ENCODE peak calls at places on chromosome 2, in eight cellular contexts. J, C, R, B, X, O, G and L are unnamed samples.

GRCh38 chr2:205848601-205849000 is 166.3 kb downstream of the NRP2 start:
- DNase-seq in J (no peak), C (no peak), R (no peak), B (peak), X (no peak), O (no peak), G (no peak), L (no peak)

GRCh38 chr2:146701183-146701582 is 1143.6 kb upstream of the ACVR2A start:
- DNase-seq in J (no peak), C (no peak), R (no peak), B (peak), X (no peak), O (no peak), G (no peak), L (no peak)

GRCh38 chr2:134648547-134648946 is 70.3 kb downstream of the TMEM163 start:
- DNase-seq in J (no peak), C (no peak), R (no peak), B (no peak), X (no peak), O (no peak), G (no peak), L (no peak)

GRCh38 chr2:229805559-229805958 is 91.2 kb upstream of the DNER start:
- DNase-seq in J (no peak), C (no peak), R (no peak), B (no peak), X (no peak), O (no peak), G (no peak), L (no peak)

GRCh38 chr2:58569460-58570185 is 328.5 kb upstream of the FANCL start:
- DNase-seq in J (no peak), C (no peak), R (no peak), B (no peak), X (no peak), O (no peak), G (no peak), L (no peak)

GRCh38 chr2:240831594-240832204 is 11.7 kb upstream of the KIF1A start:
- DNase-seq in J (no peak), C (no peak), R (peak), B (no peak), X (no peak), O (no peak), G (no peak), L (no peak)

GRCh38 chr2:8027387-8027786 is 654.5 kb upstream of the ID2 start:
- DNase-seq in J (no peak), C (no peak), R (no peak), B (no peak), X (no peak), O (no peak), G (no peak), L (no peak)

GRCh38 chr2:55056024-55056521 is 5.8 kb upstream of the RTN4 start:
- DNase-seq in J (no peak), C (no peak), R (no peak), B (peak), X (no peak), O (no peak), G (no peak), L (no peak)

GRCh38 chr2:162821176-162821575 is 17.4 kb downstream of the KCNH7 start:
- DNase-seq in J (no peak), C (no peak), R (no peak), B (peak), X (no peak), O (no peak), G (no peak), L (no peak)

GRCh38 chr2:176484838-176485237 is 215.6 kb downstream of the MTX2 start:
- DNase-seq in J (peak), C (no peak), R (no peak), B (peak), X (no peak), O (no peak), G (peak), L (no peak)

GRCh38 chr2:149410701-149411484 is 80.5 kb downstream of the LYPD6 start:
- DNase-seq in J (no peak), C (no peak), R (no peak), B (no peak), X (no peak), O (no peak), G (no peak), L (no peak)

GRCh38 chr2:43636616-43637015 is 444 bp upstream of the PLEKHH2 start:
- DNase-seq in J (no peak), C (peak), R (no peak), B (no peak), X (no peak), O (no peak), G (no peak), L (peak)

GRCh38 chr2:130841741-130842365 is 5.1 kb downstream of the ARHGEF4 start:
- DNase-seq in J (no peak), C (no peak), R (no peak), B (no peak), X (peak), O (no peak), G (no peak), L (no peak)

GRCh38 chr2:144094408-144095151 is 425.3 kb downstream of the ZEB2 start:
- DNase-seq in J (no peak), C (no peak), R (no peak), B (no peak), X (no peak), O (no peak), G (no peak), L (no peak)

GRCh38 chr2:160703648-160704585 is 210.3 kb upstream of the RBMS1 start:
- DNase-seq in J (no peak), C (no peak), R (no peak), B (no peak), X (no peak), O (no peak), G (no peak), L (peak)

GRCh38 chr2:24632175-24632574 is 141.1 kb downstream of the NCOA1 start:
- DNase-seq in J (no peak), C (no peak), R (no peak), B (no peak), X (no peak), O (no peak), G (no peak), L (no peak)

GRCh38 chr2:119756837-119757236 is 2.9 kb upstream of the PTPN4 start:
- DNase-seq in J (no peak), C (no peak), R (peak), B (peak), X (no peak), O (no peak), G (peak), L (no peak)

GRCh38 chr2:184685999-184686841 is 87.9 kb downstream of the ZNF804A start:
- DNase-seq in J (no peak), C (no peak), R (no peak), B (peak), X (no peak), O (no peak), G (no peak), L (no peak)

GRCh38 chr2:128664499-128664971 is 345.9 kb upstream of the HS6ST1 start:
- DNase-seq in J (no peak), C (no peak), R (no peak), B (no peak), X (no peak), O (no peak), G (no peak), L (no peak)

GRCh38 chr2:171297951-171298350 is 135.8 kb downstream of the METTL8 start:
- DNase-seq in J (no peak), C (no peak), R (no peak), B (peak), X (no peak), O (no peak), G (no peak), L (no peak)

GRCh38 chr2:105308785-105309540 is 20.6 kb downstream of the TGFBRAP1 start:
- DNase-seq in J (no peak), C (no peak), R (no peak), B (no peak), X (no peak), O (no peak), G (no peak), L (no peak)

GRCh38 chr2:51158236-51158635 is 126.3 kb upstream of the NRXN1 start:
- DNase-seq in J (no peak), C (no peak), R (no peak), B (no peak), X (no peak), O (no peak), G (no peak), L (no peak)

GRCh38 chr2:203376173-203376572 is 48.0 kb downstream of the ABI2 start:
- DNase-seq in J (no peak), C (no peak), R (no peak), B (no peak), X (no peak), O (no peak), G (no peak), L (no peak)

GRCh38 chr2:192124576-192124975 is 70.2 kb downstream of the TMEFF2 start:
- DNase-seq in J (no peak), C (no peak), R (no peak), B (no peak), X (no peak), O (no peak), G (no peak), L (no peak)

GRCh38 chr2:216215991-216216390 is 106.8 kb downstream of the XRCC5 start:
- DNase-seq in J (no peak), C (no peak), R (no peak), B (peak), X (no peak), O (no peak), G (peak), L (no peak)

GRCh38 chr2:59167514-59167913 is 926.4 kb upstream of the FANCL start:
- DNase-seq in J (no peak), C (no peak), R (no peak), B (no peak), X (no peak), O (no peak), G (no peak), L (no peak)

GRCh38 chr2:118527571-118527970 is 319.9 kb downstream of the EN1 start:
- DNase-seq in J (no peak), C (no peak), R (no peak), B (no peak), X (no peak), O (no peak), G (no peak), L (no peak)

GRCh38 chr2:227412877-227413276 is 25.1 kb upstream of the SCYGR1 start:
- DNase-seq in J (no peak), C (no peak), R (no peak), B (no peak), X (no peak), O (no peak), G (no peak), L (no peak)

GRCh38 chr2:216477283-216478035 is 21.2 kb upstream of the RPL37A start:
- DNase-seq in J (no peak), C (no peak), R (no peak), B (no peak), X (no peak), O (no peak), G (no peak), L (no peak)

GRCh38 chr2:953975-954686 is 3.5 kb downstream of the SNTG2 start:
- DNase-seq in J (no peak), C (no peak), R (no peak), B (peak), X (no peak), O (no peak), G (peak), L (no peak)

GRCh38 chr2:70962211-70962884 is 16.1 kb upstream of the ANKRD53 start:
- DNase-seq in J (no peak), C (no peak), R (no peak), B (no peak), X (no peak), O (peak), G (no peak), L (no peak)

GRCh38 chr2:216222650-216223352 is 113.7 kb downstream of the XRCC5 start:
- DNase-seq in J (no peak), C (no peak), R (no peak), B (peak), X (no peak), O (no peak), G (peak), L (no peak)

GRCh38 chr2:168780671-168781071 is 21.8 kb upstream of the NOSTRIN start:
- DNase-seq in J (no peak), C (no peak), R (no peak), B (peak), X (no peak), O (no peak), G (peak), L (no peak)

GRCh38 chr2:55839182-55839819 is 84.3 kb downstream of the EFEMP1 start:
- DNase-seq in J (peak), C (no peak), R (no peak), B (no peak), X (no peak), O (no peak), G (no peak), L (no peak)

GRCh38 chr2:218717262-218717661 is 6.6 kb downstream of the TTLL4 start:
- DNase-seq in J (peak), C (no peak), R (no peak), B (peak), X (no peak), O (no peak), G (no peak), L (no peak)

GRCh38 chr2:228681426-228681825 is 499.9 kb upstream of the SPHKAP start:
- DNase-seq in J (no peak), C (no peak), R (no peak), B (peak), X (no peak), O (no peak), G (no peak), L (no peak)

GRCh38 chr2:19802088-19802806 is 99.5 kb downstream of the TTC32 start:
- DNase-seq in J (no peak), C (no peak), R (no peak), B (peak), X (no peak), O (peak), G (no peak), L (no peak)

GRCh38 chr2:157331696-157332095 is 6.1 kb upstream of the ERMN start:
- DNase-seq in J (no peak), C (no peak), R (no peak), B (no peak), X (no peak), O (no peak), G (no peak), L (peak)